ENCODE peak calls at places on chromosomes 7 and 10, in ten cellular contexts. U is Panc1, E is lung, A is left ventricle myocardium inferior, I is heart right ventricle, W is AG04450, D is RWPE2, L is astrocyte, Y is OCI-LY7, V is heart left ventricle. P is an unnamed sample.

GRCh38 chr10:128210215-128211063 is 84.2 kb upstream of the MKI67 start:
- DNase-seq in U (no peak), E (peak; percentile 77), A (peak; percentile 77), I (peak; percentile 80), W (no peak), D (no peak), L (no peak), Y (no peak), V (peak; percentile 76), P (peak; percentile 77)

GRCh38 chr10:105597297-105597696 is 956.2 kb downstream of the SORCS3 start:
- DNase-seq in U (no peak), E (no peak), A (no peak), I (no peak), W (no peak), D (no peak), L (no peak), Y (no peak), V (no peak), P (no peak)

GRCh38 chr10:11823989-11824346 is 812 bp downstream of the PROSER2 start:
- DNase-seq in U (no peak), E (no peak), A (no peak), I (no peak), W (no peak), D (no peak), L (peak; percentile 13), Y (no peak), V (no peak), P (no peak)

GRCh38 chr10:102090772-102091171 is 25.6 kb downstream of the HPS6 start:
- DNase-seq in U (no peak), E (no peak), A (no peak), I (no peak), W (no peak), D (no peak), L (no peak), Y (no peak), V (no peak), P (peak; percentile 70)

GRCh38 chr7:64945776-64946175 is 42.7 kb downstream of the ZNF273 start:
- DNase-seq in U (no peak), E (no peak), A (no peak), I (no peak), W (no peak), D (no peak), L (no peak), Y (no peak), V (no peak), P (no peak)

GRCh38 chr7:102111063-102111757 is 175.5 kb upstream of the SH2B2 start:
- DNase-seq in U (no peak), E (no peak), A (no peak), I (no peak), W (no peak), D (no peak), L (no peak), Y (no peak), V (no peak), P (no peak)

GRCh38 chr10:29784175-29784773 is 149.5 kb upstream of the SVIL start:
- DNase-seq in U (peak; percentile 97), E (peak; percentile 56), A (no peak), I (peak; percentile 14), W (peak; percentile 99), D (peak; percentile 82), L (peak; percentile 100), Y (no peak), V (peak; percentile 61), P (peak; percentile 94)

GRCh38 chr7:1847260-1848001 is 177.4 kb downstream of the ELFN1 start:
- DNase-seq in U (no peak), E (no peak), A (no peak), I (peak; percentile 5), W (no peak), D (peak; percentile 53), L (no peak), Y (no peak), V (no peak), P (no peak)

GRCh38 chr7:75734586-75735047 is 4.1 kb downstream of the HIP1 start:
- DNase-seq in U (no peak), E (no peak), A (no peak), I (no peak), W (no peak), D (no peak), L (peak; percentile 62), Y (no peak), V (peak; percentile 27), P (no peak)

GRCh38 chr10:44977287-44978212 is 1.1 kb downstream of the DEPP1 start:
- DNase-seq in U (no peak), E (no peak), A (no peak), I (no peak), W (no peak), D (no peak), L (no peak), Y (no peak), V (no peak), P (no peak)

GRCh38 chr7:142439739-142440138 is 181.9 kb upstream of the PRSS58 start:
- DNase-seq in U (no peak), E (no peak), A (no peak), I (no peak), W (no peak), D (no peak), L (no peak), Y (peak; percentile 25), V (no peak), P (no peak)

GRCh38 chr10:12960431-12960898 is 41.0 kb downstream of the CCDC3 start:
- DNase-seq in U (no peak), E (no peak), A (no peak), I (peak; percentile 18), W (no peak), D (no peak), L (no peak), Y (no peak), V (no peak), P (no peak)

GRCh38 chr10:97571622-97572021 is 957 bp upstream of the ANKRD2 start:
- DNase-seq in U (no peak), E (no peak), A (peak; percentile 1), I (no peak), W (no peak), D (peak; percentile 93), L (no peak), Y (no peak), V (no peak), P (peak; percentile 94)

GRCh38 chr10:9028211-9028610 is 973.7 kb downstream of the GATA3 start:
- DNase-seq in U (no peak), E (no peak), A (no peak), I (no peak), W (no peak), D (no peak), L (no peak), Y (no peak), V (no peak), P (no peak)

GRCh38 chr10:105243825-105244224 is 602.7 kb downstream of the SORCS3 start:
- DNase-seq in U (no peak), E (no peak), A (no peak), I (no peak), W (no peak), D (no peak), L (no peak), Y (no peak), V (no peak), P (no peak)

GRCh38 chr7:2299131-2299829 is 15.0 kb downstream of the SNX8 start:
- DNase-seq in U (no peak), E (no peak), A (no peak), I (no peak), W (no peak), D (no peak), L (peak; percentile 89), Y (peak; percentile 19), V (no peak), P (no peak)

DNA sequence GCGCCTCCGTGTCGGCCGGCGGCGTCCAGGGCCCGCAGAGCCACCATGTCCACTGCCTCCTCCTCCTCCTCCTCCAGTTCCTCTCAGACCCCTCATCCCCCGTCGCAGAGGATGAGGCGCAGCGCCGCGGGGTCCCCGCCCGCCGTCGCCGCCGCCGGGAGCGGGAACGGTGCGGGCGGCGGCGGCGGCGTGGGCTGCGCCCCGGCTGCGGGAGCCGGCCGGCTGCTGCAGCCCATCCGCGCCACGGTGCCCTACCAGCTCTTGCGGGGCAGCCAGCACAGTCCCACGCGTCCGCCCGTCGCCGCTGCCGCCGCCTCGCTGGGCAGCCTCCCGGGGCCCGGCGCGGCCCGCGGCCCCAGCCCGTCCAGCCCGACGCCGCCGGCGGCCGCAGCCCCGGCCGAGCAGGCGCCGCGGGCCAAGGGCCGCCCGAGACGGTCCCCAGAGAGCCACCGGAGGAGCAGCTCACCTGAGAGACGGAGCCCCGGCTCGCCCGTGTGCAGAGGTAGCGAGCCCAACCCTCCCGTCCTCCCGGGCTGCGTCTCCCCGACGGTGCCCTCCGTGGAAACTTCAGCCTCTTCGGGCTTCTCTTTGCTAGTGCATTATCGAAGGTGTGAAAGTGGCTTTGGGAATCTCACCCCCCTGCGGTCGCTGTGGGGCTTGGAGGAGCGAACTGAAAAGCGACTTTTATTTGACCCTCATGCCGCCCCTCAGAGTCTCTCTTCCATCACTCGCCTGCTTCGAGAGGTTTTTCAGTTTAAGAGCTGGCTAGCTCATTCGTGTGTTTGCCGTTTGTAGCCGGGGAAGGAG is 913 bp downstream of the GLCCI1 start:
- DNase-seq in U (peak; percentile 41), E (peak; percentile 54), A (peak; percentile 15), I (peak; percentile 28), W (no peak), D (peak; percentile 51), L (peak; percentile 42), Y (peak; percentile 82), V (peak; percentile 25), P (peak; percentile 32)
- TF ChIP-seq CTCF in U (peak; percentile 10), E (no peak), A (peak; percentile 25), I (peak; percentile 21), W (no peak), D (no peak), L (no peak), Y (peak; percentile 53), V (no peak), P (no peak)

GRCh38 chr10:79269969-79270368 is 77.3 kb upstream of the PPIF start:
- DNase-seq in U (no peak), E (no peak), A (no peak), I (no peak), W (no peak), D (no peak), L (no peak), Y (no peak), V (no peak), P (no peak)
- H3K27ac ChIP-seq in U (no peak overlapping the region), E (no peak overlapping the region), A (peak overlapping the region; percentile 93), I (no peak overlapping the region), W (no peak overlapping the region), D (no peak overlapping the region), L (no peak overlapping the region), Y (no peak overlapping the region), V (peak overlapping the region; percentile 55), P (peak overlapping the region; percentile 58)

GRCh38 chr7:24981544-24981951 is 1.6 kb upstream of the OSBPL3 start:
- DNase-seq in U (no peak), E (peak; percentile 41), A (peak; percentile 55), I (peak; percentile 41), W (no peak), D (peak; percentile 66), L (peak; percentile 70), Y (peak; percentile 27), V (peak; percentile 46), P (peak; percentile 52)
- TF ChIP-seq CTCF in U (no peak), E (no peak), A (no peak), I (no peak), W (no peak), D (no peak), L (no peak), Y (no peak), V (no peak), P (no peak)

DNA sequence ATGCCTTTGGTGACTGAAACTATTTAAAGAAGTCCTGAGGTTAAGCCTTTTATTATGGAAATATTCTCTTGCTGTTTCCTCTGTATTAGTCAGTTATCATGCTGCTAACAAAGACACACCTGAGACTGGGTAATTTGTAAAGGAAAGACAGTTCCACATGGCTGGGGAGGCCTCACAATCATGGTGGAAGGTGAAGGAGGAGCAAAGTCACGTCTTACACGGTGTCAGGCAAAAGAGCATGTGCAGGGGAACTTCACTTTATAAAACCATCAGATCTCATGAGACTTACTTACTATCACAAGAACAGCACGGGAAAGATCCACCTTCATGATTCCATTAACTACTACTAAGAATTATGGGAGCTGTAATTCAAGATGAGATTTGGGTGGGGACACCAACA is 121.2 kb upstream of the GPR26 start:
- DNase-seq in U (no peak), E (no peak), A (no peak), I (no peak), W (no peak), D (no peak), L (no peak), Y (no peak), V (no peak), P (no peak)
- H3K27ac ChIP-seq in U (no peak overlapping the region), E (no peak overlapping the region), A (no peak overlapping the region), I (no peak overlapping the region), W (no peak overlapping the region), D (no peak overlapping the region), L (no peak overlapping the region), Y (no peak overlapping the region), V (no peak overlapping the region), P (no peak overlapping the region)

P was measured in RWPE1.